ENCODE peak calls at places on chromosomes 16 and 17, in six cellular contexts. G is neural progenitor cell, X is PC-3, R is endothelial cell of umbilical vein, T is fibroblast of lung, J is neuronal stem cell. Q is an unnamed sample.

GRCh38 chr17:15490634-15491261 is 23.3 kb upstream of the CDRT4 start:
- DNase-seq in X (peak), R (peak), G (peak), T (peak), J (peak), Q (no peak)

GRCh38 chr16:3950343-3951193 is 70.1 kb upstream of the CREBBP start:
- DNase-seq in G (no peak), T (peak), R (peak), J (no peak), X (peak), Q (no peak)

GRCh38 chr17:35245196-35245486 is 2.3 kb downstream of the SLFN5 start:
- DNase-seq in T (peak), R (peak), X (peak), J (no peak), G (no peak), Q (no peak)

GRCh38 chr17:68197091-68197996 is 50.5 kb upstream of the AMZ2 start:
- DNase-seq in R (no peak), T (no peak), X (peak), G (peak), J (no peak), Q (no peak)

GRCh38 chr17:49890852-49891251 is 43.0 kb upstream of the TAC4 start:
- DNase-seq in X (no peak), R (no peak), T (no peak), G (no peak), J (no peak), Q (no peak)

GRCh38 chr17:19646788-19647696 is 1.5 kb upstream of the ALDH3A2 start:
- DNase-seq in R (peak), G (peak), J (no peak), T (peak), X (peak), Q (no peak)

GRCh38 chr16:81738831-81739496 is 40.1 kb upstream of the PLCG2 start:
- DNase-seq in T (no peak), X (no peak), R (no peak), G (no peak), J (no peak), Q (no peak)

GRCh38 chr16:72018470-72018869 is 9.9 kb downstream of the DHODH start:
- DNase-seq in J (no peak), R (no peak), X (no peak), G (no peak), T (no peak), Q (no peak)

GRCh38 chr17:21318439-21318838 is 33.9 kb downstream of the MAP2K3 start:
- DNase-seq in J (no peak), G (peak), R (no peak), T (no peak), X (no peak), Q (no peak)
- H2AFZ ChIP-seq in J (peak), G (no peak), R (no peak), T (no peak), X (no peak), Q (no peak)

GRCh38 chr17:77371117-77371887 is 230.5 kb downstream of the SEC14L1 start:
- DNase-seq in T (peak), R (no peak), J (no peak), X (no peak), G (no peak), Q (peak)
- H3K4me3 ChIP-seq in T (no peak), R (no peak), J (no peak), X (no peak), G (no peak), Q (peak)

GRCh38 chr16:31477220-31478216 is 5.4 kb upstream of the SLC5A2 start:
- DNase-seq in G (peak), J (no peak), X (no peak), T (no peak), R (no peak), Q (peak)
- H3K4me2 ChIP-seq in G (peak), J (peak), X (no peak), T (no peak), R (no peak), Q (peak)

GRCh38 chr17:2067048-2067452 is 12.1 kb downstream of the HIC1 start:
- DNase-seq in G (no peak), X (no peak), T (no peak), R (no peak), J (no peak), Q (no peak)
- H2AFZ ChIP-seq in G (no peak), X (no peak), T (no peak), R (no peak), J (no peak), Q (no peak)

Q was measured in MM.1S.